ENCODE peak calls at places on chromosomes 7 and 10, in four cellular contexts. C, T, L and U are unnamed samples. For H3K4me1, the result is how much of the 10 kb centered on the place peaks cover.

GRCh38 chr10:90929179-90929578 is 8.3 kb upstream of the ANKRD1 start:
- DNase-seq in T (no peak), C (no peak), L (no peak), U (no peak)

GRCh38 chr7:43572516-43573049 is 10.3 kb upstream of the STK17A start:
- DNase-seq in L (peak), C (no peak), T (peak), U (no peak)

GRCh38 chr10:59900044-59900727 is 6.2 kb downstream of the CCDC6 start:
- DNase-seq in T (no peak), C (peak), L (no peak), U (no peak)

GRCh38 chr7:127791790-127792189 is 139.8 kb downstream of the SND1 start:
- DNase-seq in C (no peak), L (peak), T (peak), U (no peak)

GRCh38 chr7:139860090-139860773 is 31.2 kb downstream of the TBXAS1 start:
- DNase-seq in L (no peak), T (no peak), C (no peak), U (peak)

GRCh38 chr7:76257973-76258372 is 44.5 kb upstream of the HSPB1 start:
- DNase-seq in T (no peak), C (no peak), L (no peak), U (no peak)

GRCh38 chr7:120991570-120991969 is 3.1 kb downstream of the CPED1 start:
- DNase-seq in C (no peak), L (peak), T (peak), U (no peak)

GRCh38 chr10:130335336-130335735 is 199.1 kb downstream of the GLRX3 start:
- DNase-seq in C (no peak), T (no peak), L (no peak), U (no peak)

GRCh38 chr10:72738476-72738875 is 46.5 kb downstream of the MCU start:
- DNase-seq in C (no peak), L (peak), T (peak), U (no peak)

GRCh38 chr7:41328131-41328530 is 374.8 kb downstream of the INHBA start:
- DNase-seq in T (no peak), C (no peak), L (no peak), U (no peak)

GRCh38 chr7:52851547-52851946 is 183.9 kb upstream of the POM121L12 start:
- DNase-seq in C (no peak), T (no peak), L (no peak), U (no peak)

GRCh38 chr10:51986531-51986930 is 287.1 kb upstream of the CSTF2T start:
- DNase-seq in C (peak), T (no peak), L (no peak), U (no peak)

GRCh38 chr10:17348111-17349008 is 106.0 kb downstream of the ST8SIA6 start:
- DNase-seq in T (peak), L (peak), C (peak), U (no peak)

GRCh38 chr7:136339464-136339863 is 362.3 kb upstream of the MTPN start:
- DNase-seq in L (no peak), C (no peak), T (no peak), U (no peak)

GRCh38 chr7:11818281-11818680 is 13.7 kb downstream of the THSD7A start:
- DNase-seq in C (no peak), T (no peak), L (no peak), U (no peak)

GRCh38 chr10:28975891-28976471 is 298.7 kb downstream of the BAMBI start:
- DNase-seq in C (no peak), T (no peak), L (peak), U (no peak)

GRCh38 chr10:33460461-33461294 is 126.2 kb upstream of the NRP1 start:
- DNase-seq in T (peak), L (peak), C (no peak), U (no peak)

GRCh38 chr7:44965441-44965903 is 13.3 kb downstream of the MYO1G start:
- DNase-seq in L (no peak), T (no peak), C (no peak), U (peak)

GRCh38 chr10:28627102-28627501 is 50.2 kb upstream of the BAMBI start:
- DNase-seq in L (peak), C (no peak), T (no peak), U (no peak)

GRCh38 chr7:17651926-17652385 is 288.3 kb downstream of the SNX13 start:
- DNase-seq in L (peak), C (no peak), T (peak), U (no peak)

GRCh38 chr10:68086011-68086410 is 10.9 kb upstream of the HERC4 start:
- DNase-seq in T (no peak), C (no peak), L (no peak), U (no peak)

GRCh38 chr10:11290156-11290890 is 272.7 kb downstream of the CELF2 start:
- DNase-seq in L (no peak), C (no peak), T (no peak), U (no peak)

GRCh38 chr10:80500572-80501380 is 36.9 kb upstream of the SH2D4B start:
- DNase-seq in C (peak), L (peak), T (no peak), U (peak)

GRCh38 chr10:63114031-63114814 is 18.9 kb upstream of the NRBF2 start:
- DNase-seq in L (peak), T (peak), C (no peak), U (no peak)

GRCh38 chr7:786472-787255 is 45.6 kb upstream of the SUN1 start:
- DNase-seq in L (peak), T (peak), C (peak), U (peak)

GRCh38 chr10:48493083-48493871 is 111.6 kb downstream of the ARHGAP22 start:
- DNase-seq in T (no peak), L (no peak), C (no peak), U (peak)

GRCh38 chr7:111855161-111855841 is 293.0 kb upstream of the IMMP2L start:
- DNase-seq in C (peak), L (peak), T (peak), U (no peak)

GRCh38 chr7:64045301-64046040 is at the start of gene ZNF727:
- DNase-seq in C (no peak), T (no peak), L (no peak), U (peak)

GRCh38 chr10:26879744-26880143 is 19.0 kb upstream of the ABI1 start:
- DNase-seq in T (no peak), C (no peak), L (no peak), U (peak)

GRCh38 chr7:79506481-79506880 is 53.0 kb upstream of the MAGI2 start:
- DNase-seq in C (peak), L (peak), T (no peak), U (no peak)

GRCh38 chr7:36962367-36962766 is 238.1 kb upstream of the AOAH start:
- DNase-seq in C (peak), T (no peak), L (no peak), U (no peak)

GRCh38 chr7:120735791-120736190 is 122.2 kb downstream of the TSPAN12 start:
- DNase-seq in T (peak), C (no peak), L (peak), U (no peak)

GRCh38 chr10:78972947-78973900 is 95.5 kb upstream of the ZMIZ1 start:
- DNase-seq in T (peak), L (peak), C (peak), U (peak)

GRCh38 chr10:78971094-78971682 is 97.6 kb upstream of the ZMIZ1 start:
- DNase-seq in T (no peak), L (no peak), C (no peak), U (no peak)

GRCh38 chr10:78974409-78975317 is 94.1 kb upstream of the ZMIZ1 start:
- DNase-seq in C (peak), T (peak), L (peak), U (peak)

GRCh38 chr10:78972160-78972946 is 96.4 kb upstream of the ZMIZ1 start:
- DNase-seq in C (no peak), T (peak), L (peak), U (peak)

DNA sequence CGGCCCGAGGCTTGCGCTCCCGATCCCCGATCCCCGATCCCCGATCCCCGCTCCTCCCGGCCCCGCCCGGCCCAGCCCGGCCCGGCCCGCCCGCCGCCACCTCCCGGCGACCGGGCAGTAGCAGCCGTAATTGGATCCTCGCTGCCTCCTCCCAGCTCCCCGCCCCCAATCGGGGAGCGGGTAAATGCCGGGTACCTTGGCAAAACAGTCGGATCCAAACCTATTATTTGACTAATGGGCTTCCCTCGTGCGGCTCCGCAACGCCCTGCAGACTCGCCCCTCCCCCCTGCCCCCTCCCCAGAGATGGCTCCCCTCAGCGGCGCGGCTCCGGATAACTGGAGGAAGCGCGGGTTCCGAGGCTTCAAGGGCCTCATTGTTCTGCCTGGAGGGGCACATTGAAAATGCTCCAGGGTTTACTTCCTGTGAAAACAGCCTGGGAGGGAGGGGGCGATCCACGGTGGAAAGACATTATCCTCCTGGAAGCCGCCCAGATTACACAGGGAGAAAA is 94.8 kb upstream of the ZMIZ1 start:
- DNase-seq in L (peak), C (peak), T (peak), U (peak)
- TF ChIP-seq CTCF in L (no peak), C (no peak), T (no peak), U (peak)

DNA sequence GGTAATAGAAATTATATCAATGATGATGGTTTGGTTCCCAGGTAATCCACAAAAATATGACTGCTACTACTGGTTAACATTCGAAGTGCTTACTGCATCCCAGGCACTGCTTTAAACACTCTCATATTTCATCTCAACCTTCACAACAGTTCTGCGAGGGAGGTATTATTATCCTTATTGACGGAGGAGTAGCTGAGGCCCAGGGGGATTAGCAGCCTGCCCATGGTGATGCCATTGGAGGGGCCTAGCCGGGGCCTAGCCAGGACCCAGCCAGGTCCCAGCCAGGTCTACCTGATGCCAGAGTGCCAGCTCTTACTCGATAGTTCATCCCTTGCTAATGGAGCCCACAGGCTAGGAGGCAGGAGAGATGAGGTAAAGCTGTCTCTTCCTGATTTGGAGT is 217.1 kb downstream of the FAM107B start:
- DNase-seq in T (no peak), C (no peak), L (no peak), U (no peak)
- H3K4me1 ChIP-seq in T (under half), C (under half), L (under half), U (under half)

GRCh38 chr10:113613427-113613826 is 50.4 kb downstream of the NRAP start:
- DNase-seq in C (no peak), T (no peak), L (no peak), U (no peak)

GRCh38 chr10:113614304-113614703 is 49.5 kb downstream of the NRAP start:
- DNase-seq in L (no peak), T (no peak), C (peak), U (no peak)

GRCh38 chr10:113610636-113611601 is 52.9 kb downstream of the NRAP start:
- DNase-seq in L (no peak), T (no peak), C (peak), U (no peak)

GRCh38 chr10:113616244-113617074 is 47.4 kb downstream of the NRAP start:
- DNase-seq in T (no peak), C (peak), L (no peak), U (no peak)

DNA sequence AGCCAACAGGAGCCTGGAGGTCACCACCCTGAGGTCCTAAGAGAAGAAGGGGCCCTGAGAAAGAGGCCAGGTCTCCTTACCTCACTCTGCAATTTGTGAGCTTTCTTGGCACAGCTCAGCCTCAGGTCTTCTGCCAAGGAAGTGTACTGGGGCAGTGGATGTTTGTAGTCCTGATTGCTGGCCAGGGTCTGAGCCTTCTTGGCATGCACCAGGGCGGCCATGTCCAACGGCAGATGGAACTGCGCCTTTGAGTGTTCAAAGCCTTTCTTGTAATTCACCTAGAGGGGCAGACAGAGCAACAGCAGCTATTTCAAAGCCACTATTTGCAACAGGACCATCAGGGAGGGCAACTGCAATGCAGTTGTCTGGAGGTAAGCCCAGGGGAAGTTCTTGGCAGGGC is 51.7 kb downstream of the NRAP start:
- DNase-seq in L (no peak), C (no peak), T (no peak), U (no peak)
- TF ChIP-seq CTCF in L (no peak), C (no peak), T (no peak), U (no peak)

GRCh38 chr10:3750352-3750816 is 34.6 kb downstream of the KLF6 start:
- DNase-seq in C (no peak), L (no peak), T (no peak), U (no peak)
- H3K4me1 ChIP-seq in C (under half), L (under half), T (under half), U (under half)

DNA sequence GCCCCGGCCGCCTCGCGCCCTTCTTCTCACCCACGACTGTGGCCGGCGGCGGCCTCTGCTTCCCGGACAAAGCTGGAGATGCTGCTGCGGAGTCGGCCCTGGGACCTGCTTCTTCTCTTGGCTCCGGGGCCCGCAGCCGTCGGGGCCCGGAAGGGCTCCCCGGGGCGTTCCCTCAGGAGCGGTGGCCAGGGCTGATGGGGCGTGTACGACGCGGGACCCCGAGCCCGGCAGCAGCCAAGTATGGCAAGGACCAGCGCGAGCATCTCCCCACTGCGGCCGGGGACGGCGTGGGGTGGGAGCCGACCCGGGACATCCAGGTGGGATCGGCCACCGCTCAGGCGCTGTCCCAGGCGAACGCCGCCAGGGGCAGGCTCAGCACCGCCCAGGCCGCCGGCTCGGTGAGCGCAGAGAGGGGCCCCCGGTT is 27.6 kb upstream of the BMS1 start:
- DNase-seq in T (no peak), C (peak), L (no peak), U (no peak)
- TF ChIP-seq CTCF in T (no peak), C (no peak), L (peak), U (peak)

DNA sequence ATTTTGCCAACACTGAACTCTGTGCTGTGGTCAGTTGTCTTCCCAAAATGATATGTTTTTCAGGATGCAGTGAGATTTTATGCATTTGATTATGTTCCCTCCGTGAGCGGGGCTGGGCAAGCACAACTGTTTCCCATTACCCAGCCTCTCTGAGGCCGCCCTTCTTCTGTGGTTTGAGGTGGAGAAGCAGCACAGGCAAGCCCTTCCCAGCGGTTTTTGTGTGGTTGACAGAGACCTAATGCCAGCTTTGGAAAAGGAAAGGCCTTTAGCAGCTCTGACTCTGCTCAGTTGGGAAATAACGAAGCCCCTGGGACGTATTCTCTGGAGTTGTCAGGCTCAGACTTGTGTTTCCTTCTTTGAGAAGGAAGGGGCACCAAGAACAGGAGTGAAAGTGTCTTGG is 20.7 kb upstream of the PDCD4 start:
- DNase-seq in C (no peak), L (no peak), T (no peak), U (no peak)
- H3K4me1 ChIP-seq in C (under half), L (under half), T (under half), U (under half)

GRCh38 chr7:92691578-92691977 is 101.4 kb upstream of the FAM133B start:
- DNase-seq in C (peak), T (peak), L (peak), U (no peak)
- TF ChIP-seq CTCF in C (peak), T (peak), L (peak), U (peak)

GRCh38 chr10:50512214-50512595 is 111.6 kb downstream of the SGMS1 start:
- DNase-seq in L (peak), C (no peak), T (peak), U (no peak)
- H3K4me1 ChIP-seq in L (under half), C (under half), T (under half), U (under half)

GRCh38 chr10:95906675-95907453 is 911 bp upstream of the CC2D2B start:
- DNase-seq in L (peak), T (peak), C (peak), U (no peak)
- TF ChIP-seq CTCF in L (peak), T (peak), C (peak), U (no peak)